ENCODE peak calls at places on chromosomes 7 and 10, in eight cellular contexts. M is naive thymus-derived CD8-positive, alpha-beta T cell; A is stimulated activated CD8-positive, alpha-beta memory T cell treated with anti-CD3 and anti-CD28 coated beads, Interleukin-7, amount 100 ng/mL, for 4 hours; B is posterior vena cava; X is stimulated activated CD4-positive, alpha-beta T cell treated with anti-CD3 and anti-CD28 coated beads, Interleukin-15, amount 100 ng/mL, for 1 hour; Z is activated CD8-positive, alpha-beta T cell treated with anti-CD3 and anti-CD28 coated beads, Interleukin-2, amount 10 ng/mL, durations not matched to agents 7 days and 5 days; G is Kasumi-1; Y is ELR. N is an unnamed sample.

GRCh38 chr10:103197177-103197576 is 4.1 kb upstream of the NT5C2 start:
- DNase-seq in Y (peak; percentile 86), X (no peak), Z (peak; percentile 24), B (peak; percentile 85), M (no peak), A (no peak), G (peak; percentile 84), N (no peak)

GRCh38 chr7:47721670-47722069 is 139.8 kb upstream of the TNS3 start:
- DNase-seq in B (no peak), G (no peak), Z (no peak), M (no peak), X (no peak), Y (no peak), A (no peak), N (no peak)

GRCh38 chr10:59434463-59435326 is 72.3 kb upstream of the FAM13C start:
- DNase-seq in B (no peak), Y (peak; percentile 25), Z (no peak), X (no peak), G (no peak), M (no peak), A (no peak), N (no peak)

GRCh38 chr10:100970076-100970913 is 991 bp downstream of the SEMA4G start:
- DNase-seq in Y (no peak), A (peak; percentile 9), X (no peak), B (no peak), G (no peak), Z (peak; percentile 36), M (no peak), N (no peak)

GRCh38 chr10:110496553-110497437 is 912 bp upstream of the DUSP5 start:
- DNase-seq in G (no peak), Y (peak; percentile 89), X (no peak), M (no peak), B (no peak), Z (no peak), A (no peak), N (no peak)

GRCh38 chr7:137953043-137953691 is 48.7 kb downstream of the CREB3L2 start:
- DNase-seq in A (no peak), B (no peak), G (no peak), Y (peak; percentile 83), Z (no peak), X (no peak), M (no peak), N (no peak)

GRCh38 chr10:21494221-21495001 is 31.1 kb downstream of the SKIDA1 start:
- DNase-seq in X (no peak), G (peak; percentile 74), Y (peak; percentile 50), B (no peak), A (no peak), M (no peak), Z (no peak), N (no peak)

GRCh38 chr7:33590902-33591301 is 314.4 kb upstream of the BMPER start:
- DNase-seq in Y (peak; percentile 91), B (no peak), Z (no peak), A (no peak), X (no peak), M (no peak), G (no peak), N (no peak)

GRCh38 chr10:50490244-50490643 is 133.5 kb downstream of the SGMS1 start:
- DNase-seq in M (no peak), Y (no peak), B (no peak), Z (no peak), G (no peak), X (no peak), A (no peak), N (no peak)

GRCh38 chr10:71748671-71749191 is 24.6 kb downstream of the VSIR start:
- DNase-seq in X (peak; percentile 71), B (peak; percentile 93), Z (peak; percentile 94), M (peak; percentile 84), A (peak; percentile 57), Y (no peak), G (peak; percentile 100), N (peak; percentile 69)

GRCh38 chr10:12388671-12389070 is 39.3 kb downstream of the CAMK1D start:
- DNase-seq in A (no peak), X (no peak), Z (no peak), M (no peak), B (no peak), G (no peak), Y (no peak), N (no peak)

GRCh38 chr7:43942997-43943701 is 16.9 kb downstream of the UBE2D4 start:
- DNase-seq in A (no peak), B (no peak), X (no peak), Y (peak; percentile 23), Z (no peak), G (no peak), M (no peak), N (no peak)

GRCh38 chr10:84552478-84552877 is 224.1 kb downstream of the CCSER2 start:
- DNase-seq in Z (no peak), M (no peak), G (no peak), Y (no peak), X (no peak), A (no peak), B (no peak), N (no peak)

GRCh38 chr10:124105045-124105444 is 11.6 kb upstream of the CHST15 start:
- DNase-seq in M (no peak), A (no peak), G (no peak), Y (no peak), X (no peak), Z (no peak), B (no peak), N (no peak)

GRCh38 chr7:7242899-7243298 is 60.6 kb downstream of the C1GALT1 start:
- DNase-seq in A (no peak), X (no peak), Z (no peak), B (no peak), G (no peak), M (no peak), Y (no peak), N (no peak)

GRCh38 chr10:66176772-66177171 is 749.1 kb upstream of the LRRTM3 start:
- DNase-seq in M (no peak), Z (no peak), B (no peak), A (no peak), Y (no peak), X (no peak), G (no peak), N (no peak)